ENCODE peak calls at places on chromosomes 11 and 22, in eight cellular contexts. U is body of pancreas, I is esophagus muscularis mucosa, Q is IMR-90, L is Peyer's patch, M is esophagus squamous epithelium, J is right lobe of liver, R is H1. F is an unnamed sample. For H3K4me1, the result is how much of the 10 kb centered on the place peaks cover.

GRCh38 chr11:134714021-134714656 is 302.1 kb upstream of the B3GAT1 start:
- DNase-seq in R (no peak), J (no peak), Q (no peak), I (no peak), M (no peak), L (no peak), U (no peak), F (peak)

GRCh38 chr11:122085712-122086111 is 30.3 kb downstream of the BLID start:
- DNase-seq in R (no peak), M (no peak), Q (peak), I (no peak), L (no peak), J (no peak), U (no peak), F (no peak)

GRCh38 chr11:130219148-130219547 is 59.6 kb downstream of the ST14 start:
- DNase-seq in Q (no peak), J (no peak), I (no peak), L (no peak), M (no peak), R (no peak), U (peak), F (no peak)

GRCh38 chr11:111665779-111666178 is 63.5 kb downstream of the SIK2 start:
- DNase-seq in Q (peak), I (no peak), M (no peak), U (no peak), L (no peak), J (no peak), R (no peak), F (no peak)

GRCh38 chr11:33387586-33387985 is 130.4 kb downstream of the HIPK3 start:
- DNase-seq in I (no peak), M (no peak), J (no peak), L (no peak), U (no peak), R (no peak), Q (no peak), F (no peak)

GRCh38 chr11:70303070-70303469 is 32.6 kb downstream of the PPFIA1 start:
- DNase-seq in M (no peak), R (no peak), U (no peak), Q (peak), J (no peak), L (peak), I (no peak), F (no peak)

GRCh38 chr22:43172191-43172590 is 14.7 kb downstream of the TTLL12 start:
- DNase-seq in I (no peak), L (no peak), R (no peak), M (no peak), Q (no peak), J (no peak), U (no peak), F (no peak)

GRCh38 chr22:18133452-18133851 is 16.5 kb upstream of the USP18 start:
- DNase-seq in Q (no peak), J (no peak), M (no peak), I (no peak), U (no peak), L (no peak), R (no peak), F (no peak)

GRCh38 chr11:120561286-120561685 is 49.7 kb downstream of the GRIK4 start:
- DNase-seq in U (no peak), I (no peak), M (no peak), J (no peak), L (no peak), R (no peak), Q (no peak), F (no peak)

GRCh38 chr22:28630185-28630580 is 49.5 kb downstream of the TTC28 start:
- DNase-seq in I (no peak), M (no peak), U (no peak), Q (no peak), L (no peak), R (no peak), J (no peak), F (no peak)

GRCh38 chr11:102831709-102832492 is 11.5 kb downstream of the MMP3 start:
- DNase-seq in Q (no peak), I (no peak), L (peak), M (no peak), J (no peak), U (no peak), R (no peak), F (no peak)

GRCh38 chr11:121152764-121153163 is 51.7 kb downstream of the TECTA start:
- DNase-seq in U (no peak), M (no peak), I (no peak), L (no peak), J (no peak), R (no peak), Q (no peak), F (no peak)

GRCh38 chr11:115214644-115215305 is 289.4 kb downstream of the CADM1 start:
- DNase-seq in I (no peak), M (no peak), Q (no peak), L (no peak), U (no peak), R (no peak), J (no peak), F (no peak)

GRCh38 chr11:65900125-65900898 is at the start of gene FOSL1:
- DNase-seq in M (peak), R (peak), Q (peak), U (peak), J (peak), L (peak), I (peak), F (no peak)
- TF ChIP-seq POLR2A in M (peak), R (peak), Q (peak), U (peak), J (peak), L (peak), I (peak), F (peak)

DNA sequence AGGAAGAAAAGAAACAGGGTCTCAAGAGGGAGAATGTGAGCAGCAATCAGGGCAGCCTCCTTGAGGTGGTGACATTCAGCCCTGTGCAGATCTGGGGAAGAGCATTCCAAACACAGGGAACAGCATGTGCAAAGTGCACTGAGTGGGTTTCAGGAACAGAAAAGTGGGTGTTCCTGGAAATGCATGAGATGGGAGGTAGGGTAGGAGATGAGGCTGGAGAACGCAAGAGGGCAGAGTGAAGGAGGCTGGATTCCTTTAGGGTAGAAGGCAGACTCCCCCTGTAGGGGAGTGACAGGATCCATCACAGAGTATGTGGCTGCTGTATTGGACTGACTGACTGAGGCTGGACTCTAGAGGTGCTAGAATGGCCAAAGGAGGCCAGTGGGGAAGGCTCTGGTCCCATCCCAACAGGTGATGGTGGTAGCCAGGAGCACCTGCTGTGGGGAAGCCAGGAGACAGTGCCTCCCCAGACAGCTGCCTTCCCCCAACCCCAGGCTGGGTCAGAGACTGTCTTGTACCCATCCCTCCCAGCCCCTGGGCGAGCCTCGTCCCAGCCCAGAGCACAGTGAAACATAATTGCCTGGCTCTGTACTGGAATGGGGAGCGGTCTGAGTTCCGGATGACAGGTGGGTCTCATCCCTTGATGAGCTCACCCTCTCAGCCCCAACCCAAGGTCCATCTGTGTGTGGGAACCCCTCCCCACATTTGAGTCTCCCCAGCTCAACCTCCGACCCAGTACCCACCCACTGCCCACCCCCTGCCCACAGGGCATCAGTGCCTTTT is 419.4 kb downstream of the MN1 start:
- DNase-seq in R (no peak), L (no peak), I (peak), J (no peak), M (no peak), Q (no peak), U (no peak), F (peak)
- H3K4me1 ChIP-seq in R (under half), L (under half), I (under half), J (under half), M (under half), Q (under half), U (under half), F (under half)

GRCh38 chr22:31080848-31081649 is at the start of gene SMTN:
- DNase-seq in I (peak), J (peak), M (no peak), R (peak), L (peak), U (peak), Q (peak), F (no peak)
- TF ChIP-seq POLR2A in I (peak), J (peak), M (peak), R (peak), L (peak), U (peak), Q (peak), F (peak)

GRCh38 chr11:118168316-118168715 is 8.1 kb downstream of the SCN2B start:
- DNase-seq in J (peak), R (no peak), U (no peak), I (no peak), Q (no peak), L (no peak), M (no peak), F (no peak)
- H3K4me1 ChIP-seq in J (under half), R (under half), U (under half), I (under half), Q (under half), L (under half), M (under half), F (under half)

GRCh38 chr11:72224587-72225410 is at the start of gene INPPL1:
- DNase-seq in Q (no peak), J (no peak), M (no peak), I (no peak), U (peak), R (no peak), L (peak), F (peak)
- TF ChIP-seq POLR2A in Q (no peak), J (no peak), M (peak), I (no peak), U (peak), R (peak), L (no peak), F (no peak)

GRCh38 chr11:30935861-30936260 is 349.7 kb upstream of the MPPED2 start:
- DNase-seq in U (no peak), L (no peak), J (no peak), Q (peak), M (no peak), R (no peak), I (no peak), F (no peak)
- H3K4me1 ChIP-seq in U (under half), L (under half), J (under half), Q (under half), M (under half), R (under half), I (under half), F (under half)

DNA sequence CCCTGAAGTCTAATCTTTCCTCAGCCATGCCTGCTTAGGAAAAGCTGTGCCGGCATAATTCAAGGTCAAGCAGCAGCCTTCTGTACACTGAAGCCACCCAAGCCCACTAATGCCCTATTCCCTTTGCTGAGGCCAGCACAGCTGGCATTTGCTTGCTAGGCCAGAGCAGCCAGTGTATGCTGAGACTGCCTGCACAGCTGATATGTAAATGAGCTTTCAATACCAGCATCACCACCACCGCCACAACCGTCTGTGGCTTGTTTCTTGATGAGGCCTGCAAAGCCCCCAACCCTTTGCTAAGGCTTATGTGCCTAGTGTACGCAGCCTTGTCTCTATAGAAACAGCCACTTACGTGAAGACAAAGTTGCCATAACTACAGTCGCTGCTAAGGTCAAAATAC is 56.3 kb upstream of the TNRC6B start:
- DNase-seq in U (no peak), Q (no peak), M (no peak), L (no peak), J (no peak), R (no peak), I (no peak), F (no peak)
- TF ChIP-seq POLR2A in U (no peak), Q (no peak), M (no peak), L (no peak), J (no peak), R (no peak), I (no peak), F (no peak)

F was measured in vagina.